ENCODE peak calls at places on chromosomes 1 and 21, in nine cellular contexts. L, H, N, D, B, J, C, I and T are unnamed samples.

GRCh38 chr1:165831146-165831545 is 3.7 kb downstream of the UCK2 start:
- DNase-seq in L (no peak), N (no peak), H (no peak), C (no peak), I (no peak), J (no peak), D (no peak), B (no peak), T (no peak)

GRCh38 chr1:243582321-243582720 is 267.7 kb downstream of the AKT3 start:
- DNase-seq in I (no peak), L (no peak), N (no peak), H (no peak), B (peak), J (no peak), C (no peak), D (no peak), T (no peak)

GRCh38 chr1:110513511-110513910 is 5.5 kb downstream of the KCNA10 start:
- DNase-seq in H (no peak), I (no peak), J (no peak), B (peak), L (no peak), N (no peak), C (no peak), D (no peak), T (no peak)

GRCh38 chr1:225004396-225004795 is 74.9 kb downstream of the DNAH14 start:
- DNase-seq in B (no peak), N (no peak), J (no peak), L (no peak), C (no peak), H (no peak), I (no peak), D (no peak), T (no peak)

GRCh38 chr1:170200665-170201397 is 55.1 kb downstream of the NTMT2 start:
- DNase-seq in L (no peak), D (no peak), B (peak), N (no peak), I (no peak), H (no peak), C (peak), J (no peak), T (no peak)

GRCh38 chr1:21302747-21303715 is 12.8 kb upstream of the ECE1 start:
- DNase-seq in H (no peak), C (no peak), L (no peak), N (no peak), I (no peak), D (no peak), B (peak), J (peak), T (no peak)

GRCh38 chr1:19163261-19163660 is 46.8 kb downstream of the UBR4 start:
- DNase-seq in B (peak), D (no peak), C (no peak), N (no peak), J (no peak), H (no peak), L (no peak), I (peak), T (no peak)

GRCh38 chr1:71660417-71660816 is 579.6 kb upstream of the ZRANB2 start:
- DNase-seq in I (no peak), L (no peak), J (no peak), N (no peak), B (peak), D (no peak), C (no peak), H (no peak), T (no peak)

GRCh38 chr1:23664837-23665795 is 26.5 kb upstream of the RPL11 start:
- DNase-seq in J (no peak), D (no peak), C (peak), N (no peak), B (peak), I (no peak), L (no peak), H (no peak), T (no peak)

GRCh38 chr1:183932412-183932811 is 105.1 kb downstream of the COLGALT2 start:
- DNase-seq in N (peak), H (peak), B (peak), C (peak), D (peak), I (peak), J (peak), L (peak), T (peak)

GRCh38 chr1:214224605-214225354 is 56.2 kb upstream of the SMYD2 start:
- DNase-seq in C (no peak), D (no peak), B (peak), N (no peak), H (no peak), L (no peak), I (no peak), J (no peak), T (no peak)

GRCh38 chr1:37755290-37755689 is 9.6 kb downstream of the EPHA10 start:
- DNase-seq in I (no peak), D (no peak), L (no peak), N (no peak), J (no peak), B (no peak), H (no peak), C (no peak), T (no peak)

GRCh38 chr1:18972531-18972930 is 16.1 kb upstream of the IFFO2 start:
- DNase-seq in C (peak), B (peak), N (peak), D (no peak), J (no peak), L (no peak), H (no peak), I (no peak), T (no peak)

GRCh38 chr1:20739225-20739624 is 6.7 kb upstream of the SH2D5 start:
- DNase-seq in H (no peak), C (no peak), I (peak), L (no peak), J (no peak), B (peak), D (no peak), N (no peak), T (no peak)

GRCh38 chr21:26501622-26502021 is 71.5 kb downstream of the CYYR1 start:
- DNase-seq in D (no peak), N (no peak), L (no peak), I (no peak), H (no peak), C (no peak), J (no peak), B (no peak), T (no peak)

GRCh38 chr1:184621262-184621661 is 133.4 kb downstream of the EDEM3 start:
- DNase-seq in H (no peak), L (no peak), J (no peak), N (no peak), C (peak), B (peak), D (no peak), I (peak), T (no peak)

GRCh38 chr1:19799877-19800804 is at the start of gene TMCO4:
- DNase-seq in H (peak), L (peak), I (peak), D (peak), N (peak), B (peak), J (peak), C (peak), T (peak)

GRCh38 chr1:173438655-173439054 is 38.5 kb upstream of the PRDX6 start:
- DNase-seq in B (no peak), H (no peak), J (no peak), L (no peak), C (no peak), N (no peak), I (no peak), D (no peak), T (no peak)

GRCh38 chr1:47710075-47711071 is 272.5 kb downstream of the FOXD2 start:
- DNase-seq in H (peak), B (peak), L (peak), D (no peak), C (peak), J (peak), I (no peak), N (peak), T (peak)

GRCh38 chr1:173038875-173039554 is 11.7 kb downstream of the TNFSF18 start:
- DNase-seq in L (no peak), H (no peak), I (no peak), C (no peak), J (no peak), B (no peak), N (no peak), D (no peak), T (no peak)

GRCh38 chr1:208924958-208925357 is 658.6 kb upstream of the CAMK1G start:
- DNase-seq in H (no peak), C (no peak), B (no peak), J (no peak), D (no peak), L (no peak), I (no peak), N (no peak), T (no peak)

GRCh38 chr1:235207202-235207565 is 46.1 kb upstream of the RBM34 start:
- DNase-seq in C (no peak), D (no peak), N (no peak), L (no peak), J (no peak), B (no peak), I (no peak), H (no peak), T (no peak)

GRCh38 chr1:183957216-183957830 is 80.2 kb downstream of the COLGALT2 start:
- DNase-seq in I (no peak), N (no peak), H (no peak), C (no peak), J (no peak), D (no peak), L (no peak), B (no peak), T (no peak)

GRCh38 chr21:33760641-33761103 is 118.4 kb downstream of the ITSN1 start:
- DNase-seq in H (no peak), B (peak), D (no peak), I (no peak), L (no peak), C (no peak), J (no peak), N (no peak), T (no peak)

GRCh38 chr1:30274176-30274936 is 449.0 kb downstream of the MATN1 start:
- DNase-seq in D (peak), I (no peak), H (no peak), J (no peak), B (no peak), L (peak), N (peak), C (no peak), T (no peak)

GRCh38 chr1:1631793-1632420 is at the start of gene MMP23B:
- DNase-seq in D (no peak), B (no peak), H (peak), N (no peak), C (no peak), L (peak), I (no peak), J (peak), T (peak)

GRCh38 chr1:200038987-200039848 is 11.7 kb downstream of the NR5A2 start:
- DNase-seq in H (no peak), C (peak), I (no peak), J (peak), L (peak), B (peak), N (no peak), D (no peak), T (peak)

GRCh38 chr1:100713636-100714035 is 5.9 kb upstream of the VCAM1 start:
- DNase-seq in I (no peak), J (no peak), C (no peak), B (no peak), L (no peak), N (no peak), D (no peak), H (no peak), T (no peak)

GRCh38 chr1:37449936-37450335 is 24.4 kb upstream of the ZC3H12A start:
- DNase-seq in L (no peak), C (peak), I (no peak), N (no peak), B (no peak), J (no peak), H (no peak), D (no peak), T (no peak)

GRCh38 chr1:215568287-215568692 is 1.2 kb downstream of the KCTD3 start:
- DNase-seq in C (peak), L (no peak), I (peak), D (no peak), B (peak), J (no peak), H (no peak), N (no peak), T (no peak)

GRCh38 chr1:228031276-228031995 is 24.6 kb downstream of the WNT3A start:
- DNase-seq in C (no peak), B (no peak), N (peak), J (peak), H (peak), D (no peak), L (no peak), I (no peak), T (peak)

GRCh38 chr1:211260161-211261107 is 1.3 kb downstream of the RCOR3 start:
- DNase-seq in I (peak), L (peak), D (peak), B (peak), H (peak), C (peak), N (peak), J (peak), T (peak)

GRCh38 chr1:205458777-205459566 is 3.1 kb upstream of the BLACAT1 start:
- DNase-seq in B (peak), L (no peak), N (no peak), J (no peak), I (peak), H (no peak), D (no peak), C (no peak), T (peak)

GRCh38 chr1:204450461-204451257 is 39.0 kb upstream of the PPP1R15B start:
- DNase-seq in H (peak), J (no peak), I (no peak), D (no peak), C (peak), N (no peak), B (no peak), L (peak), T (peak)

GRCh38 chr1:27601321-27601770 is 2.6 kb downstream of the AHDC1 start:
- DNase-seq in J (no peak), H (no peak), C (no peak), L (no peak), I (no peak), D (no peak), N (no peak), B (no peak), T (no peak)

GRCh38 chr1:27599605-27600499 is 4.1 kb downstream of the AHDC1 start:
- DNase-seq in J (no peak), N (no peak), B (no peak), I (no peak), H (no peak), L (no peak), D (no peak), C (no peak), T (no peak)

GRCh38 chr1:27601771-27602509 is 2.0 kb downstream of the AHDC1 start:
- DNase-seq in H (peak), C (peak), D (no peak), I (no peak), N (peak), B (no peak), L (peak), J (peak), T (peak)

GRCh38 chr1:27598902-27599528 is 4.9 kb downstream of the AHDC1 start:
- DNase-seq in J (no peak), D (peak), N (peak), I (no peak), H (no peak), C (peak), B (peak), L (peak), T (no peak)

GRCh38 chr1:27600500-27601175 is 3.3 kb downstream of the AHDC1 start:
- DNase-seq in L (no peak), B (no peak), I (no peak), N (no peak), D (no peak), C (no peak), H (no peak), J (no peak), T (no peak)
- H3K4me3 ChIP-seq in L (peak), B (no peak), I (peak), N (no peak), D (no peak), C (no peak), H (peak), J (no peak), T (no peak)

DNA sequence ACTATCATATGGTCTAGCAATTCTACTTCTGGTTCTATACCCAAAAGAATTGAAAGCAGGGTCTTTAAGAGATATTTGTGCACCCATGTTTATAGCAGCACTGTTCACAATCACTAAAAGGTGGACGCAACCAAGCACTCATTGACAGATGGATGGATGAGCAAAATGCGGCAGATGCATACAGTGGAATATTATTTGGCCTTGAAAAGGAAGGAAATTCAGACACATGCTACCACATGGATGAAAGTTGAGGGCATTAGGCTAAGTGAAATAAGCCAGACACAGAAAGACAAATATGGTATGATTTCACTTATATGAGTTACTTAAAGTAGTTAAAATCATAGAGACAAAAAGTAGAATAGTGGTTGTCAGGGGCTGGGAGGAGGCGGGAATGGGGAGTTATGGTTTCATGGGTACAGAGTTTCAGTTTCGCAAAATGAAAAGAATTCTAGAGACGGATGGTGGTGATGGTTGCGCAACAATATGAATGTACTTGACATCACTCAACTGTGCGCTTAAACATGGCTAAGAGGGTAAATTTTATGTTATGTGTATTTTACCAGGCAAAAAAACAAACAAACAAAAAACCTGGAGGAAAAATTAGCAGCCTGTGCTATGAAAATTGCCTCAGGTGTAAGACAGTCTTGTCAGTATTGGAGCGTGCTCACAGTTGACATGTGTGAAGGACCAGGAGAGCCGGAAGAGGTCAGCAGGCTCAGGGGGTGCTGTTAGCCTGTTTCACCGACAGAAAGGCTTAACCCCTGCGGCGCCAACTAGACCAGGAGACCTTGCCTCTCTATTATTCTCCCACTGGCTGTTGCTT is 26.5 kb downstream of the CD247 start:
- DNase-seq in H (no peak), D (no peak), C (no peak), J (no peak), N (peak), B (no peak), L (no peak), I (no peak), T (no peak)
- H3K4me3 ChIP-seq in H (no peak), D (no peak), C (no peak), J (no peak), N (no peak), B (no peak), L (no peak), I (no peak), T (no peak)

DNA sequence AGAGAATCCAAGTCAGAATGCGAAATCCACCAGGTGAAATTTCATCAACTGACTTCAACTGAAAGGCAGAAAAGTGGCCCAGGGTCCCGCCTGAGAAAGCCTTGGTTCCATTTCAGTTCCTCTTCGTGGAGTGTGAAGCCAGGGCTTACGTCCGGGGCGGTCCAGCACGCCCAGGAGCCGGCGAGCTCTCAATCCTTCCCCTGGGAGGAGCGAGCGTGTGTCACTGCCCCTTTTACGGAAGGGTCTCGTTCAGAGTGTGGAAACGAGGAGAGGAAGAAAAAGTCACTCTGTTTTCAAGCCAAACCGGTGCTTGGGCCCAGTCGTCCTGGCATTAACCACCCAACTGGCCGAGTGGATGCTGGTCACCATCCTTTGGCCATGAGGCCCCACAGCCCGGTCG is 93.9 kb upstream of the ACTRT2 start:
- DNase-seq in J (no peak), L (no peak), C (no peak), D (no peak), H (no peak), I (no peak), B (no peak), N (peak), T (no peak)
- H3K4me3 ChIP-seq in J (no peak), L (no peak), C (no peak), D (no peak), H (no peak), I (no peak), B (no peak), N (no peak), T (no peak)

GRCh38 chr1:12206238-12206637 is 23.6 kb upstream of the VPS13D start:
- DNase-seq in I (no peak), C (no peak), B (no peak), D (no peak), L (no peak), H (no peak), N (no peak), J (no peak), T (no peak)

GRCh38 chr1:12209495-12209832 is 20.4 kb upstream of the VPS13D start:
- DNase-seq in J (no peak), C (no peak), N (no peak), D (no peak), I (no peak), H (no peak), L (no peak), B (no peak), T (no peak)

GRCh38 chr1:12206792-12207424 is 22.9 kb upstream of the VPS13D start:
- DNase-seq in I (no peak), H (no peak), J (no peak), B (no peak), L (no peak), N (no peak), C (no peak), D (no peak), T (no peak)

GRCh38 chr1:12208271-12208670 is 21.6 kb upstream of the VPS13D start:
- DNase-seq in N (no peak), D (no peak), I (no peak), B (no peak), H (no peak), J (no peak), L (no peak), C (no peak), T (no peak)

DNA sequence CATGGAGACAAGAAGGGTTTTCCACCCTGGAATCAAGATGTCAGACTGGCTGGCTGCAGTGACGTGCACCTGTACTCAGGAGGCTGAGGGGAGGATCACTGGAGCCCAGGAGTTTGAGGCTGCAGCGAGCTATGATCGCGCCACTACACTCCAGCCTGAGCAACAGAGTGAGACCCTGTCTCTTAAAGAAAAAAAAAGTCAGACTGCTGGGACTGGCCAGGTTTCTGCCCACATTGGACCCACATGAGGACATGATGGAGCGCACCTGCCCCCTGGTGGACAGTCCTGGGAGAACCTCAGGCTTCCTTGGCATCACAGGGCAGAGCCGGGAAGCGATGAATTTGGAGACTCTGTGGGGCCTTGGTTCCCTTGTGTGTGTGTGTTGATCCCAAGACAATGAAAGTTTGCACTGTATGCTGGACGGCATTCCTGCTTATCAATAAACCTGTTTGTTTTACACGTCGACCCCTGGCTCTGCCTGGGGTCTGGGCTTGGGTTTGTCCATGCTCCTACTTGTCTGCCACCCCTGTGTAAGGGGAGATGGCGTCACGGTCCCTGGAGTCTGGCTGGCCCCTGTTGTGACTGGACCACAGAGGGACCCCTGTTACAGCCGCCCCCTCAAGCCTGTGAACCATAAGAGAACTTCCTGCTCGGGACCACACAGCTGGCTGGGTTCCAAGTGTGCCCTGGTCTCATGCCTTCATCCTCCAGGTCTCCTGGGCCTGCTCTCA is 20.9 kb upstream of the VPS13D start:
- DNase-seq in H (peak), N (peak), L (peak), J (peak), B (peak), C (peak), D (peak), I (peak), T (peak)
- H3K4me3 ChIP-seq in H (no peak), N (no peak), L (no peak), J (no peak), B (no peak), C (no peak), D (no peak), I (no peak), T (no peak)

GRCh38 chr1:24935615-24936484 is 5.8 kb upstream of the RUNX3 start:
- DNase-seq in L (peak), D (no peak), B (no peak), I (no peak), H (no peak), J (no peak), N (no peak), C (no peak), T (no peak)
- H3K4me3 ChIP-seq in L (no peak), D (no peak), B (no peak), I (no peak), H (no peak), J (no peak), N (no peak), C (no peak), T (no peak)